ENCODE peak calls at places on chromosomes 16 and 17, in eight cellular contexts. B is HFFc6; K is stimulated activated CD8-positive, alpha-beta memory T cell treated with anti-CD3 and anti-CD28 coated beads, Interleukin-7, amount 100 ng/mL, for 1 hour; F is T47D; D is heart right ventricle; S is breast epithelium; H is NCI-H1105; I is dermis microvascular lymphatic vessel endothelial cell. J is an unnamed sample.

GRCh38 chr17:41718287-41718645 is 6.1 kb downstream of the GAST start:
- DNase-seq in B (no peak), K (no peak), F (no peak), D (no peak), S (no peak), H (no peak), I (no peak), J (no peak)

GRCh38 chr16:21523411-21524067 is 75.8 kb upstream of the METTL9 start:
- DNase-seq in B (no peak), K (no peak), F (no peak), D (no peak), S (no peak), H (no peak), I (no peak), J (no peak)

GRCh38 chr16:27728691-27729090 is 178.7 kb downstream of the KATNIP start:
- DNase-seq in B (no peak), K (no peak), F (no peak), D (no peak), S (no peak), H (no peak), I (no peak), J (no peak)

GRCh38 chr17:29788045-29788444 is 142.0 kb downstream of the SSH2 start:
- DNase-seq in B (no peak), K (no peak), F (no peak), D (no peak), S (no peak), H (no peak), I (no peak), J (no peak)

GRCh38 chr16:3431779-3432219 is 11.5 kb downstream of the ZNF597 start:
- DNase-seq in B (no peak), K (no peak), F (no peak), D (peak), S (no peak), H (no peak), I (peak), J (no peak)

GRCh38 chr16:27230562-27230991 is 27.3 kb downstream of the KDM8 start:
- DNase-seq in B (no peak), K (peak), F (no peak), D (no peak), S (no peak), H (no peak), I (no peak), J (peak)

GRCh38 chr16:85556456-85557082 is 56.6 kb upstream of the GSE1 start:
- DNase-seq in B (no peak), K (no peak), F (peak), D (peak), S (no peak), H (no peak), I (no peak), J (no peak)

GRCh38 chr17:40551091-40551873 is 14.0 kb downstream of the CCR7 start:
- DNase-seq in B (peak), K (no peak), F (peak), D (peak), S (peak), H (no peak), I (no peak), J (no peak)

GRCh38 chr17:78890111-78890897 is 12.7 kb downstream of the CEP295NL start:
- DNase-seq in B (no peak), K (peak), F (no peak), D (peak), S (no peak), H (no peak), I (no peak), J (no peak)

GRCh38 chr16:57484515-57485005 is 1.7 kb downstream of the DOK4 start:
- DNase-seq in B (no peak), K (no peak), F (no peak), D (no peak), S (peak), H (no peak), I (no peak), J (no peak)

GRCh38 chr16:85394511-85395206 is 218.5 kb upstream of the GSE1 start:
- DNase-seq in B (no peak), K (no peak), F (peak), D (peak), S (no peak), H (no peak), I (no peak), J (no peak)

GRCh38 chr17:42704495-42705494 is 22.5 kb downstream of the CNTNAP1 start:
- DNase-seq in B (no peak), K (no peak), F (no peak), D (no peak), S (no peak), H (no peak), I (no peak), J (no peak)

GRCh38 chr16:68737046-68737729 is at the start of gene CDH1:
- DNase-seq in B (no peak), K (no peak), F (peak), D (peak), S (peak), H (peak), I (no peak), J (no peak)

GRCh38 chr16:77376358-77376757 is 58.5 kb downstream of the ADAMTS18 start:
- DNase-seq in B (no peak), K (no peak), F (no peak), D (no peak), S (no peak), H (no peak), I (no peak), J (no peak)

GRCh38 chr16:25747160-25747758 is 55.5 kb downstream of the HS3ST4 start:
- DNase-seq in B (no peak), K (no peak), F (peak), D (no peak), S (no peak), H (no peak), I (no peak), J (no peak)

GRCh38 chr16:89009343-89010209 is 32.6 kb upstream of the CBFA2T3 start:
- DNase-seq in B (no peak), K (no peak), F (peak), D (no peak), S (no peak), H (no peak), I (peak), J (peak)

GRCh38 chr16:29146266-29146665 is 161.4 kb downstream of the LAT start:
- DNase-seq in B (no peak), K (no peak), F (no peak), D (no peak), S (peak), H (no peak), I (no peak), J (no peak)

GRCh38 chr17:34235389-34236028 is 19.6 kb upstream of the CCL2 start:
- DNase-seq in B (no peak), K (no peak), F (no peak), D (peak), S (no peak), H (no peak), I (peak), J (peak)

GRCh38 chr17:42853004-42853403 is 2.0 kb downstream of the AOC3 start:
- DNase-seq in B (no peak), K (no peak), F (no peak), D (no peak), S (no peak), H (no peak), I (no peak), J (no peak)

GRCh38 chr16:29985271-29985811 is 10.1 kb downstream of the HIRIP3 start:
- DNase-seq in B (no peak), K (no peak), F (no peak), D (no peak), S (no peak), H (no peak), I (no peak), J (no peak)

GRCh38 chr17:75515523-75516254 is at the start of gene CASKIN2:
- DNase-seq in B (peak), K (peak), F (peak), D (peak), S (peak), H (peak), I (peak), J (peak)

GRCh38 chr17:78790552-78790951 is 8.5 kb upstream of the CYTH1 start:
- DNase-seq in B (no peak), K (no peak), F (no peak), D (no peak), S (no peak), H (no peak), I (no peak), J (no peak)

GRCh38 chr17:80002242-80002641 is 33.4 kb downstream of the TBC1D16 start:
- DNase-seq in B (no peak), K (no peak), F (no peak), D (no peak), S (no peak), H (no peak), I (no peak), J (no peak)

GRCh38 chr17:60601443-60602384 is 1.7 kb downstream of the PPM1D start:
- DNase-seq in B (peak), K (no peak), F (peak), D (no peak), S (no peak), H (peak), I (peak), J (peak)

GRCh38 chr16:88533381-88533831 is 36.8 kb upstream of the ZC3H18 start:
- DNase-seq in B (peak), K (no peak), F (no peak), D (no peak), S (no peak), H (peak), I (peak), J (no peak)

GRCh38 chr17:9189870-9190269 is 168.6 kb downstream of the NTN1 start:
- DNase-seq in B (no peak), K (no peak), F (no peak), D (no peak), S (no peak), H (no peak), I (no peak), J (no peak)

GRCh38 chr17:2183346-2183745 is 120.2 kb downstream of the SMG6 start:
- DNase-seq in B (no peak), K (no peak), F (no peak), D (no peak), S (no peak), H (no peak), I (no peak), J (no peak)

GRCh38 chr16:4564661-4565267 is 8.6 kb downstream of the C16orf96 start:
- DNase-seq in B (no peak), K (no peak), F (no peak), D (no peak), S (no peak), H (no peak), I (no peak), J (no peak)

GRCh38 chr17:56751145-56751743 is 82.5 kb downstream of the C17orf67 start:
- DNase-seq in B (peak), K (no peak), F (no peak), D (no peak), S (no peak), H (no peak), I (peak), J (no peak)

GRCh38 chr17:68868708-68869107 is 86.5 kb downstream of the ABCA8 start:
- DNase-seq in B (no peak), K (no peak), F (no peak), D (no peak), S (no peak), H (peak), I (peak), J (no peak)

GRCh38 chr16:81136331-81137011 is 40.3 kb upstream of the GCSH start:
- DNase-seq in B (no peak), K (no peak), F (peak), D (no peak), S (no peak), H (no peak), I (no peak), J (no peak)

GRCh38 chr17:74529243-74529642 is 2.0 kb downstream of the CD300LB start:
- DNase-seq in B (no peak), K (no peak), F (no peak), D (no peak), S (peak), H (no peak), I (no peak), J (no peak)

GRCh38 chr17:50145532-50146229 is 4.8 kb downstream of the PPP1R9B start:
- DNase-seq in B (no peak), K (no peak), F (no peak), D (no peak), S (no peak), H (no peak), I (no peak), J (no peak)

GRCh38 chr17:49548051-49548505 is 27.6 kb upstream of the NXPH3 start:
- DNase-seq in B (no peak), K (no peak), F (no peak), D (peak), S (no peak), H (no peak), I (no peak), J (no peak)

GRCh38 chr16:63880948-63881347 is 1240.9 kb downstream of the CDH11 start:
- DNase-seq in B (no peak), K (no peak), F (no peak), D (no peak), S (no peak), H (no peak), I (no peak), J (no peak)

GRCh38 chr16:14501331-14502255 is 128.5 kb downstream of the PARN start:
- DNase-seq in B (peak), K (no peak), F (peak), D (peak), S (peak), H (peak), I (peak), J (peak)

J was measured in A172.